ENCODE peak calls at places on chromosomes 13 and 19, in seven cellular contexts. W is uterus, U is transverse colon, X is brain microvascular endothelial cell, M is caudate nucleus, D is HL-60, P is lower lobe of right lung. K is an unnamed sample.

GRCh38 chr19:51123381-51124186 is 1.1 kb upstream of the SIGLEC9 start:
- DNase-seq in W (no peak), U (peak; percentile 26), X (no peak), M (no peak), D (peak; percentile 71), P (peak; percentile 76), K (no peak)

GRCh38 chr13:35479223-35479536 is 2.7 kb upstream of the MAB21L1 start:
- DNase-seq in W (no peak), U (no peak), X (no peak), M (no peak), D (no peak), P (no peak), K (no peak)

GRCh38 chr13:98405690-98406344 is 171.1 kb downstream of the STK24 start:
- DNase-seq in W (no peak), U (no peak), X (no peak), M (no peak), D (no peak), P (no peak), K (no peak)

GRCh38 chr19:28289294-28290063 is 923.5 kb downstream of the UQCRFS1 start:
- DNase-seq in W (no peak), U (peak; percentile 69), X (no peak), M (peak; percentile 3), D (no peak), P (no peak), K (peak; percentile 57)

GRCh38 chr13:44249439-44249838 is 124.2 kb upstream of the SERP2 start:
- DNase-seq in W (peak; percentile 66), U (peak; percentile 29), X (no peak), M (no peak), D (no peak), P (no peak), K (no peak)

GRCh38 chr19:47353307-47353712 is 4.2 kb downstream of the DHX34 start:
- DNase-seq in W (no peak), U (peak; percentile 74), X (no peak), M (no peak), D (no peak), P (no peak), K (no peak)

GRCh38 chr13:44231786-44232516 is 141.7 kb upstream of the SERP2 start:
- DNase-seq in W (peak; percentile 83), U (peak; percentile 76), X (peak; percentile 98), M (no peak), D (no peak), P (peak; percentile 87), K (no peak)

GRCh38 chr13:26384587-26384986 is 130.7 kb downstream of the CDK8 start:
- DNase-seq in W (no peak), U (no peak), X (no peak), M (no peak), D (no peak), P (no peak), K (no peak)

GRCh38 chr13:106348032-106348431 is 187.4 kb downstream of the EFNB2 start:
- DNase-seq in W (no peak), U (no peak), X (peak; percentile 68), M (no peak), D (no peak), P (no peak), K (no peak)

GRCh38 chr19:23070353-23070781 is 46.5 kb upstream of the ZNF730 start:
- DNase-seq in W (peak; percentile 26), U (peak; percentile 11), X (peak; percentile 46), M (no peak), D (no peak), P (no peak), K (no peak)

GRCh38 chr13:77013853-77014542 is 13.0 kb downstream of the FBXL3 start:
- DNase-seq in W (no peak), U (no peak), X (no peak), M (no peak), D (no peak), P (no peak), K (no peak)

GRCh38 chr13:40143559-40143958 is 488.1 kb downstream of the COG6 start:
- DNase-seq in W (no peak), U (no peak), X (no peak), M (no peak), D (no peak), P (no peak), K (no peak)

GRCh38 chr13:113027566-113027965 is 58.6 kb downstream of the MCF2L start:
- DNase-seq in W (no peak), U (no peak), X (no peak), M (no peak), D (no peak), P (no peak), K (no peak)

GRCh38 chr19:12913871-12914690 is 5.0 kb downstream of the SYCE2 start:
- DNase-seq in W (no peak), U (peak; percentile 45), X (no peak), M (no peak), D (peak; percentile 75), P (no peak), K (no peak)

GRCh38 chr19:55605207-55605636 is 225 bp upstream of the ZNF865 start:
- DNase-seq in W (peak; percentile 98), U (peak; percentile 98), X (peak; percentile 98), M (peak; percentile 97), D (peak; percentile 90), P (peak; percentile 98), K (peak; percentile 86)

GRCh38 chr19:34838248-34838647 is 65.2 kb upstream of the ZNF599 start:
- DNase-seq in W (no peak), U (no peak), X (no peak), M (no peak), D (no peak), P (no peak), K (no peak)

GRCh38 chr13:49412749-49413148 is 31.1 kb downstream of the CAB39L start:
- DNase-seq in W (no peak), U (no peak), X (no peak), M (no peak), D (no peak), P (no peak), K (no peak)

GRCh38 chr13:49410006-49410405 is 33.9 kb downstream of the CAB39L start:
- DNase-seq in W (no peak), U (no peak), X (no peak), M (no peak), D (no peak), P (no peak), K (no peak)

GRCh38 chr13:49409008-49409407 is 34.9 kb downstream of the CAB39L start:
- DNase-seq in W (no peak), U (no peak), X (no peak), M (no peak), D (no peak), P (no peak), K (no peak)

GRCh38 chr13:49410477-49410876 is 33.4 kb downstream of the CAB39L start:
- DNase-seq in W (no peak), U (no peak), X (no peak), M (no peak), D (no peak), P (no peak), K (no peak)

DNA sequence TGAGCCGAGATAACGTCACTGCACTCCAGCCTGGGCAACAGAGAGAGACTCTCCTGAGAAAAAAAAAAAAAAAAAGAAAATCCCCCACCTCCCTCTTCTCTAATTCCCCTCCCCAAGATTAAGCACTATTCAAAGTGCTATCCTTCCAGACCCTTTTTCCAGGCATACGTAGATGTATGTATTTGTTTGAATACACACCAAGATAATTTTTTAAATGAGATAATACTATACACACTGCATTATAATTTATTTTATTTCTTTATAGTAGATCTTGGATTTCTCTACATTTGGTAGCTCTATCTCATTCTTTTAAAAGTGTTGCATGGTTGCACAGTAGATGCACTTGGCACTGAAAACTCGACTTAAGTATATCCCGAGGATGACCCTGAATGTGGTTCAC is 32.5 kb downstream of the CAB39L start:
- DNase-seq in W (no peak), U (no peak), X (no peak), M (no peak), D (no peak), P (no peak), K (no peak)
- H3K27ac ChIP-seq in W (no peak overlapping the region), U (no peak overlapping the region), X (no peak overlapping the region), M (no peak overlapping the region), D (no peak overlapping the region), P (no peak overlapping the region), K (no peak overlapping the region)

GRCh38 chr19:1019980-1020867 is 699 bp downstream of the TMEM259 start:
- DNase-seq in W (peak; percentile 56), U (no peak), X (no peak), M (no peak), D (peak; percentile 62), P (peak; percentile 75), K (no peak)
- H3K27ac ChIP-seq in W (peak overlapping the region; percentile 95), U (peak overlapping the region; percentile 95), X (peak overlapping the region; percentile 96), M (peak overlapping the region; percentile 40), D (peak overlapping the region; percentile 98), P (peak overlapping the region; percentile 89), K (peak overlapping the region; percentile 55)

DNA sequence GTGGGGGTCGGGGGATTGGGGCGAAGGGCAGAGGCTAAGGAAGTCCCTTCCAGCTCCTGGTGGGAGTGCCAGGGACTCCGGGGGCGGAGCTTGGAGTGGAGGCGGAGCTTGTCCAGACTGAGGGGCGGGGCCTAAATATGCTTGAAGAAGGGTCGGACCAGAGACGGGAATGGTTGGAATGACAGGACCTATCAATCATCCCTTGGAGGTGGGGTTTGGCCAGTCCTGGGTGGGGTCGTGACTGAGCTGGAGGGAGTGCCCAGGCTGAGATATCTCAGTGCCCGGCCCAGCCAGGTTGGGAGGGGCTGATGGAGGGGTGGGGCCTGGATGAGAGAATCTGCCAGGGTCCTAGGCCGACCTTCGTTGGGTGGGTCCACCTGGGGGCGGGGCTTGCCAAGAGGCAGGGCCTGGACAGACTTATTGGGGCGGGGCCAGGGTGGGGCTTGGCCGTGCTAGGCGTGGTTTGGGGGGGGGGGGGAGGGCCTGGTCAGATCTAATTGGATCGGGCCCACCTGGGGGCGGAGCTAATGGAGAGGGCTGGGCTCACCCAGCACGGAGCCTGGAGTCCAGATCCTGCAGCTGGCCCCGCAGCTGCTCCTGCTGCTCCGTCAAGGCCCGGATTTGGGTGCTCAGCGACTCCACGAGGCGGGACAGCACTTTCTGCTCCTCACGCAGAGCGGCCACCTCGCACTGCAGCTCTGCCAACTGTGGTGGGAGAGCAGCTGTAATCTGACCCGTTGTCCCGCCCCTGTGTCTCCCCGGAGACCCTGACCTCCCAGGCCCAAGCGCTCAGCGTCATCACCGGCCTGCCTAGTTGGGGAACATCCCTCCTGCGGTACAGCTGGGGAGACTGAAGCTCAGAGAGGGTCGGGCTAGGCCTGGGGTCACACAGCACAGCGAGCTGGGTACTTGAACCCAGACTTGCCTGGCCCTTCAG is 2.6 kb upstream of the WIZ start:
- DNase-seq in W (peak; percentile 94), U (peak; percentile 89), X (peak; percentile 79), M (no peak), D (no peak), P (peak; percentile 91), K (peak; percentile 23)
- H3K27ac ChIP-seq in W (peak overlapping the region; percentile 55), U (peak overlapping the region; percentile 42), X (no peak overlapping the region), M (no peak overlapping the region), D (no peak overlapping the region), P (peak overlapping the region; percentile 43), K (no peak overlapping the region)

DNA sequence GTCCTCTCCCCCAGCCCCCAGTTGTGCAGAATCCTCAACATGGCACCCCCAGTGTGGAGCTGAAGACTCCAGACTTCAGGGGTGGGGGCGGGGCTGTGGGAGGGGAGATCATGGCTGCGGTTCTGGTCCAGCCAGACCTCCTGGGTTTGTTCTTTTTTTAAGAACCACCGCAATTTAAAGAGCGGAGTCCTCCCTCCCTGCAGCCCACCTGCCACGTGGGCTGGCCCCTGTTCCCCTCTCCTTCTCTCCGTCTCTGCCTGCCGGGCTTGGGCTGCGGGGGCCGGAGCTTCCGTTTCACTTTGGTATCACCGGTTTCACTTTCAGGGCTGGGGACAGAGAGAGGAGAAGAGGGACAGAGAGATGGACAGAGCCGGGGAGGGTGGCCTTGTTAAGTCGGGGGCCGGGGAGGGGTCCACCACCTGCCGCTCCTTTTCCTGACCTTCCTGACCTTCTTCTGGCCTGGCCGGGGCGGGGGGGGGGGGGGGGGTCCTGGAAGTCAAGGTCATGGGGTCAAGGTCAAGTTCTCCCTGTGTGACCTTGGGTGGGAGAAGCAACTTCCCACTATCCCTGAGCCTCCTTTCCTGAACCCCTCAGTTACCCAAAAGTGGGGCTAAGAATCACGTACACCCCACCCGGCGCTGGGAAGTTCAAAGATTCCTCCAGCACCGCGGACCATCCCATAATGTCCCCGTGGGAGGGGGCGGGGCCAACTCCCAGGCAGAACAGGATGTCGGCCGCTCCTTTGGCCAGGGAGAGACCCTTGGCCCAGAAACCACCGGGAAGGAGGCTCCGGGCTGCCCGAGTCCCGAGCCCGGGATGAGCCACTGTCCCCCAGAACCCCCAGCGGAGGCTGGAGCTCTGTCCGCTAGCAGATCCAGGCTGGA is 11.3 kb upstream of the ZBTB7A start:
- DNase-seq in W (peak; percentile 74), U (peak; percentile 86), X (no peak), M (no peak), D (peak; percentile 39), P (peak; percentile 87), K (no peak)
- H3K27ac ChIP-seq in W (peak overlapping the region; percentile 87), U (peak overlapping the region; percentile 87), X (no peak overlapping the region), M (peak overlapping the region; percentile 58), D (peak overlapping the region; percentile 84), P (peak overlapping the region; percentile 91), K (peak overlapping the region; percentile 55)